ENCODE peak calls at places on chromosomes 1 and 21, in ten cellular contexts. J is OCI-LY7, P is prostate gland, C is sigmoid colon, W is ovary, M is Panc1, K is cardiac muscle cell, S is PC-9, X is tibial artery, G is WERI-Rb-1. V is an unnamed sample. For H3K36me3, the result is how much of the 10 kb centered on the place peaks cover.

GRCh38 chr1:202689493-202690342 is 20.5 kb downstream of the SYT2 start:
- DNase-seq in W (no peak), J (no peak), X (peak), P (no peak), G (no peak), M (no peak), C (no peak), S (no peak), K (no peak), V (no peak)

GRCh38 chr1:147569587-147570241 is 28.4 kb downstream of the BCL9 start:
- DNase-seq in P (no peak), S (no peak), K (no peak), W (no peak), X (no peak), M (no peak), C (no peak), J (no peak), G (no peak), V (no peak)

GRCh38 chr1:46533179-46533864 is 18.1 kb downstream of the KNCN start:
- DNase-seq in W (peak), K (peak), C (no peak), X (peak), J (no peak), S (peak), P (no peak), M (no peak), G (no peak), V (no peak)

GRCh38 chr1:185349556-185349955 is 32.5 kb upstream of the IVNS1ABP start:
- DNase-seq in G (no peak), W (no peak), S (no peak), M (no peak), J (no peak), K (no peak), X (no peak), C (no peak), P (no peak), V (no peak)

GRCh38 chr1:38064232-38064903 is 17.8 kb upstream of the POU3F1 start:
- DNase-seq in M (no peak), K (peak), S (peak), J (no peak), X (no peak), P (no peak), W (no peak), C (no peak), G (no peak), V (no peak)

GRCh38 chr21:44894687-44895302 is 21.3 kb upstream of the PTTG1IP start:
- DNase-seq in C (no peak), G (no peak), K (no peak), P (no peak), S (no peak), W (no peak), X (no peak), M (no peak), J (no peak), V (no peak)

GRCh38 chr1:147676306-147677085 is 6.2 kb upstream of the ACP6 start:
- DNase-seq in X (no peak), S (peak), J (no peak), K (peak), C (no peak), W (no peak), G (no peak), P (no peak), M (no peak), V (no peak)

GRCh38 chr1:31934706-31935629 is 3.2 kb downstream of the PTP4A2 start:
- DNase-seq in G (peak), S (no peak), W (no peak), P (no peak), C (no peak), K (peak), X (no peak), M (no peak), J (peak), V (no peak)

GRCh38 chr1:94416901-94417701 is 1.1 kb upstream of the ABCD3 start:
- DNase-seq in K (peak), G (peak), W (no peak), S (peak), P (peak), J (peak), C (peak), X (no peak), M (no peak), V (no peak)

DNA sequence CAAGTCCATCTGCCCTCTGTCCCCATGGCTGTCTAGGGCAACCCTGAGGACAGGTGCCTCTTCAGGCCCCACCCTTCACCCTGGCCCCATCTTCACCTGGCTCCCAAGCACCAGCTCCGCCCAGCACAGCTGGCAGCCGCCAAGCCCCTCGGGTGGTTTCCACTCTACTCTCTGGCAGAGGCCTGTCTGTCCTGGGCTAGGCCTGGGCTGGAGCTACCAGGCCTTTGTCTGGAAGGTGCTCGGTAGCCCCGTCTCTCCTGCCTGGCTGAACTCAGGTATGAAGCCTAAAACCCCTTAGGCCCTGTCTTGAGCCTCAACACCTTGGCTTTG is 17.4 kb downstream of the SDC3 start:
- DNase-seq in J (no peak), K (no peak), C (no peak), X (no peak), G (no peak), W (no peak), M (no peak), P (no peak), S (no peak), V (no peak)
- H3K27ac ChIP-seq in J (no peak), K (no peak), C (peak), X (peak), G (no peak), W (no peak), M (no peak), P (no peak), S (no peak), V (no peak)

DNA sequence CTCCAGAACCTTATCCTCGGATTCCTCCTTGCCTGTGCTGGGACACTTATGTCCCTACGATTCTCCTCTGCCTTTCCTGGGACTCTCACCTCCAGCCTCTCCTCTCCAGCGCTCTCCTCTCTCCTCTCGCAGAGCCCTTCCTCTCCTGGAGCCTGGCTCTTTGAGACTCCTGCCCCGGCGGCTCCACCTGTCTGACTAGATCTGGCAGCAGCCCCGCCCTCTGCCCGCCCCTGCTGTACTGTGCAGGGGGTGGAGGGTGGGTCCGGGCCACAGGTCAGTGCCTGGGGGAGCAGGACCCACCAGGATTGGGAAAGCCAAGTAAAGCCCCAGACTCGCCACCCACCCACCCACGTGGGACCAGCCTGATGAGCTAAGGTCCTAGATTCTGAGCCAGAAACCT is 1.6 kb downstream of the ELOVL1 start:
- DNase-seq in S (peak), G (no peak), M (no peak), P (peak), X (no peak), C (no peak), K (no peak), J (peak), W (no peak), V (no peak)
- H3K4me3 ChIP-seq in S (peak), G (no peak), M (peak), P (peak), X (peak), C (peak), K (no peak), J (peak), W (no peak), V (no peak)

DNA sequence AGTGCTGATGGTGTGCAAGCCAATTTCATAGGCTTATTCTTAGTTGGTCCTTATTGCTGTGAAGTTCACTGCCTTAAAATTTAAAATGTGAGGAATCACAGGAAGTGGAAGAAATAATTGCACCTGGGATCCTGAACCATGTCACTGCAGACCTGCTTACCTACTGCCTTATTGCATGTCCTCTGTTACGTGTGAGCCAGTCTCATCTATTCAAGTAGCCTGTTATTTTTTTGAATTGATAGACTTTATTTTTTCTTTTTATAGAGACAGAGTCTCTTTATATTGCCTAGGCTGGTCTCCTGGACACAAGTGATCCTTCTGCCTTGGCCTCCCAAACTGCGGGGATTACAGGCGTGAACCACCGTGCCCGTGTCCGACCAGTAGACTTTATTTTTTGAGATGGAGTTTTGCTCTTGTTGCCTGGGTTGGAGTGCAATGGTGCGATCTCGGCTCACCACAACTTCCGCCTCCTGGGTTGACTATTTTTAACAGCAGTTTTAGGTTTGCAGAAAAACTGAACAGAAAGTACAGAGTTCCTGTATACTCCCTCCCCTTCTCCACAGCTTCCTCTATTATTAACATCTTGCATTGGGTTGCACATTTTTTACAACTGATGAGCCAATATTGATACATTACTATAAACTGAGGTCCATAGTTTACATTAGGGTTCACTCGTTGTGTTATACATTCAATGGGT is 14.0 kb upstream of the DISC1 start:
- DNase-seq in C (no peak), S (no peak), J (peak), W (no peak), M (no peak), P (no peak), X (no peak), G (no peak), K (no peak), V (no peak)
- H3K36me3 ChIP-seq in C (under half), S (under half), J (under half), W (under half), M (under half), P (under half), X (under half), G (under half), K (under half), V (under half)

DNA sequence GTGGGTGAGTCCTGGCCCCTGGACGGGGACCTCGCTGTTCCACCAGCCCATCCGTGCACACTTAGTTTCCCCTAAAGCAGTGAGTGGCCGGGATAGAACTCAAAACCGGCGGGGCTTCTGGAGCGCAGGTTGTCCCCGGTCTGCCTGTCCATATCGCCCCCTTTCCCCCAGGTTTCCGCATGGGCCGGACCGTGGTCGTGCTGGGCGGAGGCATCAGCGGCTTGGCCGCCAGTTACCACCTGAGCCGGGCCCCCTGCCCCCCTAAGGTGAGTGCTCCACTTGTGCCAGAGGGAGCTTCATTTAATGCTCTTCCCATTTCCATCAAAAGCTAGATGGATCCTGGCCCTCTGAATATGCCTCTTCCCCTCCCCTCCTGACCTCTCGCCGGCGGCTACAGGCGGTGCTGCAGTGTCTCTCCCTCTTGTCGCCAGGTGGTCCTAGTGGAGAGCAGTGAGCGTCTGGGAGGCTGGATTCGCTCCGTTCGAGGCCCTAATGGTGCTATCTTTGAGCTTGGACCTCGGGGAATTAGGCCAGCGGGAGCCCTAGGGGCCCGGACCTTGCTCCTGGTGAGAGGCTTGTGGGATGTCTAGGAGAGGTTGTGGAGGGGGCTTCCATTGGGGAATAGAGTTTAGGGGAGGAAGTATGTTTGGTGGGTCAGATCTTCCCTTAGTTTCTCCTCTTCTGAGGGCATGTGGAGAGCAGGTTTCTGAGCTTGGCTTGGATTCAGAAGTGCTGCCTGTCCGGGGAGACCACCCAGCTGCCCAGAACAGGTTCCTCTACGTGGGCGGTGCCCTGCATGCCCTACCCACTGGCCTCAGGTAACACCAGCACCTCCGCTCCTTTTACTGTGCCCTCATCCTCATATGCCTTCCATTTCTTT is 683 bp downstream of the PPOX start:
- DNase-seq in K (no peak), C (no peak), S (peak), G (peak), J (peak), X (no peak), P (no peak), W (no peak), M (no peak), V (no peak)
- H3K27ac ChIP-seq in K (peak), C (peak), S (no peak), G (peak), J (peak), X (peak), P (peak), W (peak), M (peak), V (no peak)

DNA sequence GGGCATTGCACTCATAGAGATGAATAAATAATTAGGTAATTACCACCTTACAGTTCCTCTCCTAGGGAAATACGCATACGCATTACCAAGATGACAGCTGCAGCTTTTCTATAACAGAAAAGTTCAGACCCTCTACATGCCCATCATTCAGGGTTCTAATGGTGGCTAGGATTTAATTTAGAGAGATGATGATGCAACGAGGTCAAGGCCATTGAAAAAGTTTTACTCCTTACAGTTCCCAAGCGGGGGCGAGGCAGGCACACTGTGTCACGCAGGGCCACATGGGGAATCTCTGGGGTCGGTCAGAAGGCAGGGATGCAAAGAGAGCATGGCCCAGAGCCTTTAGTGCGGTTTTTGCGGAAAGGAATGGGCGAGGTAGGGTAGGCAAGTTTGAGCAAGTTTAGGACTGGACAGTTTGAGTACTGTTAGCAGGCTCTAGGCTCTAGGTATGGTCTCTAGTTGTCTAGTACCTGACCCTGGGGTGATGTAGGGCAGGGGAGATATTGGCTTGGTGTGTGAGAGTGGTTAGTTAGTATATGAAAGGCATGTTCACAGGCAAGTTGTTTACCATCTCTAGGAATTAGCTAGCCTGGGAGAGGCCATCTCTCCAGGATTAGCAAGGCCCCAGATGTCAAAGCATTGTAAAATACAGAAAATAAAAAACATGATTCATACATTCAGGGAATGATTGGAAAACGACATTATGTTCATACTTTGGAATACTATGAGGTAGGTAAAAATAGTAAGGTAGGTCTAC is 29.6 kb upstream of the ID3 start:
- DNase-seq in P (no peak), C (no peak), J (no peak), G (no peak), W (no peak), X (no peak), S (no peak), M (no peak), K (no peak), V (no peak)
- H3K4me3 ChIP-seq in P (no peak), C (no peak), J (peak), G (no peak), W (no peak), X (no peak), S (no peak), M (no peak), K (no peak), V (no peak)

V was measured in iPS DF 6.9.